ENCODE peak calls at places on chromosomes 2 and 18, in nine cellular contexts. O is dorsolateral prefrontal cortex, F is psoas muscle, R is fibroblast of villous mesenchyme, N is A549, V is adrenal gland, D is AG10803, B is brain microvascular endothelial cell, G is tibial artery. C is an unnamed sample.

GRCh38 chr2:127422631-127423475 is 4.6 kb downstream of the PROC start:
- DNase-seq in O (no peak), F (no peak), D (no peak), R (no peak), B (no peak), V (no peak), G (no peak), N (no peak), C (no peak)

GRCh38 chr18:63207154-63207790 is 112.3 kb downstream of the BCL2 start:
- DNase-seq in R (no peak), G (no peak), F (no peak), B (no peak), O (no peak), N (no peak), V (no peak), D (no peak), C (no peak)

GRCh38 chr2:10525573-10526265 is 77.6 kb upstream of the ODC1 start:
- DNase-seq in G (peak), V (no peak), R (no peak), F (no peak), N (no peak), O (no peak), B (no peak), D (no peak), C (no peak)

GRCh38 chr2:28620371-28620793 is 124.5 kb downstream of the PLB1 start:
- DNase-seq in O (no peak), F (no peak), B (no peak), V (no peak), G (no peak), N (no peak), D (no peak), R (no peak), C (no peak)

GRCh38 chr18:37393945-37394609 is 171.5 kb downstream of the CELF4 start:
- DNase-seq in N (peak), G (peak), B (peak), V (peak), R (peak), D (peak), F (peak), O (peak), C (peak)

GRCh38 chr2:137179542-137179941 is 414.2 kb downstream of the THSD7B start:
- DNase-seq in F (no peak), D (no peak), V (no peak), R (no peak), G (no peak), O (no peak), N (no peak), B (no peak), C (no peak)

GRCh38 chr2:193103064-193103463 is 908.3 kb upstream of the TMEFF2 start:
- DNase-seq in B (no peak), R (no peak), N (peak), O (no peak), F (no peak), V (no peak), G (no peak), D (no peak), C (peak)

GRCh38 chr2:235026649-235027557 is 75.1 kb downstream of the SH3BP4 start:
- DNase-seq in R (peak), G (no peak), F (peak), B (no peak), O (no peak), N (peak), V (peak), D (peak), C (peak)

GRCh38 chr2:60262178-60262577 is 291.3 kb downstream of the BCL11A start:
- DNase-seq in O (no peak), G (no peak), B (no peak), N (no peak), F (no peak), D (no peak), V (no peak), R (no peak), C (no peak)

GRCh38 chr2:60533114-60534033 is 20.1 kb downstream of the BCL11A start:
- DNase-seq in F (no peak), O (no peak), G (no peak), D (peak), V (no peak), N (no peak), R (peak), B (no peak), C (no peak)

GRCh38 chr2:149058936-149059335 is 20.4 kb downstream of the LYPD6B start:
- DNase-seq in B (no peak), F (no peak), R (no peak), V (no peak), G (no peak), N (no peak), O (no peak), D (no peak), C (no peak)

GRCh38 chr2:224162122-224162521 is 123.0 kb upstream of the SERPINE2 start:
- DNase-seq in B (peak), O (no peak), D (peak), G (no peak), F (no peak), V (no peak), N (no peak), R (no peak), C (peak)

GRCh38 chr2:1607971-1608688 is 136.2 kb downstream of the PXDN start:
- DNase-seq in B (no peak), D (no peak), N (no peak), R (no peak), F (no peak), O (no peak), V (no peak), G (peak), C (peak)

GRCh38 chr18:50163505-50163904 is 31.4 kb downstream of the MYO5B start:
- DNase-seq in D (no peak), N (no peak), G (no peak), R (no peak), V (no peak), B (no peak), F (no peak), O (no peak), C (no peak)

GRCh38 chr2:149330127-149331022 is at the start of gene LYPD6:
- DNase-seq in O (peak), R (peak), V (peak), B (peak), G (peak), D (peak), N (peak), F (peak), C (peak)

GRCh38 chr2:48118895-48119294 is 212.6 kb upstream of the FBXO11 start:
- DNase-seq in B (no peak), R (no peak), V (no peak), D (no peak), O (no peak), G (no peak), F (no peak), N (no peak), C (no peak)

GRCh38 chr2:235552671-235553070 is 58.8 kb downstream of the AGAP1 start:
- DNase-seq in D (no peak), V (no peak), G (no peak), O (no peak), N (no peak), F (no peak), B (no peak), R (no peak), C (no peak)

GRCh38 chr2:237432484-237433092 is 18.6 kb upstream of the COL6A3 start:
- DNase-seq in D (peak), G (no peak), B (peak), O (no peak), R (peak), V (no peak), N (peak), F (no peak), C (peak)

GRCh38 chr18:78902795-78903435 is 76.7 kb upstream of the SALL3 start:
- DNase-seq in R (no peak), D (no peak), B (no peak), N (no peak), G (no peak), O (no peak), V (no peak), F (no peak), C (no peak)

GRCh38 chr2:118047273-118047898 is 33.5 kb upstream of the CCDC93 start:
- DNase-seq in V (no peak), R (peak), F (no peak), D (peak), N (peak), B (peak), G (no peak), O (no peak), C (peak)

GRCh38 chr2:151947524-151948165 is 119.4 kb upstream of the ARL5A start:
- DNase-seq in G (peak), B (peak), V (peak), O (peak), N (no peak), D (no peak), R (no peak), F (peak), C (no peak)

GRCh38 chr2:80858955-80859354 is 554.4 kb upstream of the LRRTM1 start:
- DNase-seq in O (no peak), R (peak), V (no peak), F (no peak), N (no peak), B (no peak), G (no peak), D (no peak), C (no peak)

GRCh38 chr2:212892193-212892592 is 259.2 kb downstream of the IKZF2 start:
- DNase-seq in B (peak), G (no peak), V (no peak), D (peak), R (peak), O (no peak), F (no peak), N (peak), C (peak)

GRCh38 chr2:238449909-238450417 is 23.2 kb downstream of the ASB1 start:
- DNase-seq in N (peak), D (peak), R (peak), B (no peak), G (peak), F (peak), O (peak), V (peak), C (peak)

GRCh38 chr2:78676921-78677696 is 348.4 kb upstream of the REG3G start:
- DNase-seq in D (no peak), G (no peak), N (no peak), O (no peak), B (no peak), F (no peak), V (no peak), R (no peak), C (no peak)

GRCh38 chr2:171703574-171704347 is 16.5 kb downstream of the DYNC1I2 start:
- DNase-seq in V (no peak), D (peak), R (peak), N (peak), G (no peak), B (peak), O (no peak), F (no peak), C (no peak)

GRCh38 chr18:79465392-79465991 is 69.8 kb downstream of the NFATC1 start:
- DNase-seq in G (no peak), D (peak), O (no peak), R (peak), V (no peak), F (no peak), B (no peak), N (no peak), C (no peak)

GRCh38 chr2:77566582-77566981 is 44.4 kb upstream of the LRRTM4 start:
- DNase-seq in D (no peak), V (no peak), B (no peak), O (no peak), F (no peak), R (no peak), N (no peak), G (no peak), C (no peak)

GRCh38 chr2:193141998-193142397 is 947.3 kb upstream of the TMEFF2 start:
- DNase-seq in B (no peak), N (no peak), F (no peak), O (no peak), V (no peak), R (no peak), G (no peak), D (no peak), C (no peak)

GRCh38 chr2:88187038-88187676 is 17.0 kb downstream of the THNSL2 start:
- DNase-seq in G (no peak), D (peak), F (peak), V (peak), B (peak), R (peak), N (peak), O (peak), C (no peak)

GRCh38 chr2:65503746-65504145 is 71.3 kb upstream of the SPRED2 start:
- DNase-seq in N (no peak), B (no peak), O (no peak), F (no peak), R (no peak), V (no peak), G (no peak), D (no peak), C (no peak)

GRCh38 chr2:172842749-172843349 is 107.2 kb downstream of the RAPGEF4 start:
- DNase-seq in G (no peak), V (no peak), N (no peak), B (no peak), O (no peak), F (no peak), R (no peak), D (no peak), C (no peak)

GRCh38 chr2:145235312-145235711 is 715.4 kb upstream of the ZEB2 start:
- DNase-seq in O (no peak), B (no peak), N (no peak), F (no peak), V (no peak), R (no peak), G (no peak), D (no peak), C (no peak)

GRCh38 chr2:159614534-159615186 is 1.7 kb downstream of the BAZ2B start:
- DNase-seq in N (no peak), G (no peak), B (no peak), O (no peak), V (no peak), D (no peak), F (no peak), R (peak), C (no peak)

GRCh38 chr18:35029103-35029502 is 12.1 kb upstream of the MAPRE2 start:
- DNase-seq in O (no peak), V (peak), B (peak), D (peak), G (no peak), R (peak), F (peak), N (no peak), C (peak)

GRCh38 chr18:68738572-68738971 is 23.7 kb upstream of the TMX3 start:
- DNase-seq in B (no peak), R (no peak), V (no peak), O (no peak), F (no peak), N (no peak), G (no peak), D (no peak), C (no peak)

GRCh38 chr2:96103388-96103705 is 13.0 kb downstream of the ADRA2B start:
- DNase-seq in F (no peak), G (peak), O (no peak), V (no peak), R (no peak), N (no peak), B (no peak), D (no peak), C (no peak)

DNA sequence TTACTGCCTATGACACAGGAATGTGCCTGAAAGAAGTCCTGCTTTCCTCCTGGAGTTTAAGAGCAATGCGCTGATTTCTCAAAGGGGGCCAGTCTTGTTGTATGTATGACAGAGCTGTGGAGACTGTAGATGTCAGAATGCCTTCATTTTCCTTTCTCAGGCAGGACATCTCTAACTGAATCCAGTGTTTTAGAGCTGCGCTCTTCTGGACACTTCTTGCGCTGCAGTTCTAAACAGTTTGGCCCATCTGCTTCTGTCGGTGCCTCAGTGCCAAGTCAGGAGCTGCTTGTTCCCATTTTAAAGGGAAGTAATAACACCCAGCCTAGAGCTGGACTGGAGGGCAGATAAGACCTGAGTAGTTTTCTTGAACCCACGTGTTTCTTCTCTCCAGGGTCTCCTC is 91.4 kb downstream of the ESCO1 start:
- DNase-seq in D (no peak), N (no peak), V (no peak), F (no peak), O (no peak), B (no peak), R (no peak), G (no peak), C (no peak)
- TF ChIP-seq CTCF in D (no peak), N (no peak), V (no peak), F (peak), O (no peak), B (no peak), R (peak), G (no peak), C (no peak)

GRCh38 chr2:46942143-46942526 is 26.5 kb upstream of the MCFD2 start:
- DNase-seq in B (no peak), G (peak), V (peak), O (no peak), D (no peak), N (no peak), R (peak), F (no peak), C (peak)

GRCh38 chr2:46937457-46937856 is 21.9 kb upstream of the MCFD2 start:
- DNase-seq in V (no peak), N (no peak), O (no peak), R (no peak), G (no peak), F (no peak), D (no peak), B (no peak), C (peak)

GRCh38 chr2:46942891-46943626 is 27.5 kb upstream of the MCFD2 start:
- DNase-seq in N (no peak), D (no peak), G (no peak), V (no peak), R (no peak), O (no peak), B (no peak), F (no peak), C (no peak)

GRCh38 chr2:46936566-46936965 is 21.0 kb upstream of the MCFD2 start:
- DNase-seq in N (no peak), B (no peak), O (no peak), D (peak), R (peak), F (no peak), G (no peak), V (no peak), C (no peak)

DNA sequence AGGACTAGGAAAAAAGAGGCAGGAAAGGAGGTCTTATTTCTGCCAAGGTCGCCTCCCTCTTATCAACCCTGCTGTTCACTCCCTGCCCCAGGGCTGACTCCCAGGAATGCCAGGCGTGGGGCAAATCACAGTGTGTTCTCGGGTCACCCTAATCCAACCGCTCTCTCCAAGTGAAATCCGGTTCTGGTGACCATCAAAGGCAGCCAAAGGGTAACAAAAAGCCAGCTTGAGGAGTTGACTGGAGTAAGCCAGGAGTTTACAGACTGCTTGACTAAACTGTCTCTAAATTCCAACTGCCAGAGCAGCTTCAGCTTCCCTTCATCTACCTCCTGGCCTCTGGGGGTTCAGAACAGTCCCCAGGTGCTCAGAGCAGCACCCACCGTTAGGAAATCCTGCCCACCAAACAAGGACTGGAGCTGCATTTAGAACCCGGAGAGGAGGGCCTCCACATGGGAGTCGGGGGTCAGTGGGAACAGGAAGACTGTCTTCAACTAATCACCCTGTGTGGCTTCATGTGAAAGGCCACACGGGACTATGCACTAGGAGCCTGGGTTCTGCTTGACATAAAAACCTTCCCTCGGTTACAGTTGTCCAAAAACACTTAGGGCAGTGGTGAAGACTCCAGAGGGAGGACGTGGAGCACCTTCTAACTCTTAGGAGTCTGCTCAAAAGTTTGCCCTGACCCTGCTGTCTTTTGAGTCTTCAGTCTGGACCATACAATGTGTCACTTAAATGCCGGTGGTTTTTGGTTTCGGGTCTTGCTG is 24.2 kb upstream of the MCFD2 start:
- DNase-seq in V (peak), D (no peak), G (no peak), R (peak), F (no peak), B (peak), N (no peak), O (no peak), C (no peak)
- H3K4me3 ChIP-seq in V (no peak), D (peak), G (peak), R (no peak), F (peak), B (peak), N (peak), O (peak), C (peak)

DNA sequence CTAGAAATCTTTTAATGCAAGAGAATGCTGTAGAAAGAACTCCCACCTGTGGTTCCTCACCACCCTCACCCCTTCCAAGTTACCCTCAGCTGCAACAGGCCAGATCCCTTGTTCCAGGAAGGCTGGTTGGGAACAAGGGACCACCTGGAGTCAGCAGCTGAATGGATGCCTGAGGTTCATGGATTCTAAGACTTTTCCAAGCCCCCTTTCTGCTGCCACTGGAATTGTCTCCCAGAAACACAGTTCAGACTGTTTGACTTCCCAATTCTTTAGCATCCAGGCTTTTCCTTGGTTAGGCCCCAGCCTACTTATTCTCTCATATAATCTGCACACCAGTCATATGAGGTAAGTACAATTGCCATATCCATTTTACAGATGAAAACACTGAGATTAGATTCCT is 8.0 kb upstream of the ADCY3 start:
- DNase-seq in D (no peak), N (no peak), V (no peak), R (no peak), O (no peak), B (no peak), G (no peak), F (no peak), C (no peak)
- TF ChIP-seq CTCF in D (no peak), N (no peak), V (no peak), R (no peak), O (no peak), B (peak), G (no peak), F (no peak), C (no peak)

DNA sequence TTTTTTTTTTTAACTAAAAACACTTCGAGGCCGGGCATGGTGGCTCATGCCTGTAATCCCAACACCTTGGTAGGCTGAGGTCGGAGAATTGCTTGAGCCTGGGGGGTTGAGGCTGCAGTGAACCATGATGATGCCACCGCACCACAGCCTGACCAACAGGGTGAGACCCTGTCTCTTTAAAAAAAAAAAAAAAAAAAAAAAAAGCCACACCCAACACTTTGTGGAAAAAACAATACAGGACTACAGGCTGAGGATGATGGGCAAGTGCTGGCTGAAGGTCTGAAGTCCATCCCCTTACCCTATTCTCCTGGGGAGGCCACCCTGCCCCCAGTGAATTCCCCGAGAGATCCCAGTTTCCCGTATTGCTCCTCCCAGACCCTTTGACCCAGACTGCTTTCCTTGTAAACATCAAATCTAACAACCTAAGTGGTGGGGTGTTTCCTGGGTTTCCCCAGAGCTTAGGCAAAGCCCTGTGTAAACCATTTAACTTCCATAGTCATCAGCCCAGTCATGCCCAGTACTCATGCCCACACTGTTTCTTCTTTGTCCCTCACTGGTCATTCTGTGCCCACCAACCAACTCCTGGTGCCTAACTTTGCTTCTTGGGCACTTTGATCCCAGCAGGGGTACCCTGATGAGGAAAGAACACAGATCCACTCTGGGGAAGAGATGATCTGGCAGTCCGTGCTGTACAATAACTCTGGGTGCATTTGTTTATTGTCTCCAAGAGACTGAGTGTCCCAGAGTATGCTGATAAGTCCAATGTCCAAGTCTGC is 5.8 kb upstream of the TMEM37 start:
- DNase-seq in O (no peak), R (peak), B (no peak), F (no peak), D (no peak), V (no peak), G (peak), N (peak), C (no peak)
- H3K4me3 ChIP-seq in O (no peak), R (no peak), B (no peak), F (no peak), D (no peak), V (no peak), G (no peak), N (no peak), C (no peak)

GRCh38 chr2:168136392-168136977 is 110.9 kb downstream of the STK39 start:
- DNase-seq in D (peak), R (peak), B (no peak), G (no peak), F (no peak), V (no peak), O (no peak), N (peak), C (peak)
- TF ChIP-seq CTCF in D (peak), R (peak), B (peak), G (peak), F (peak), V (peak), O (peak), N (peak), C (peak)

C was measured in foreskin fibroblast.